ENCODE peak calls at places on chromosome 20, in four cellular contexts. S, K, B and T are unnamed samples.
A peak's percentile ranks its signal among the peaks of the same experiment; 100 is the strongest.

GRCh38 chr20:62120990-62121775 is 1.1 kb upstream of the LSM14B start:
- DNase-seq in B (peak; percentile 72), S (no peak), K (peak; percentile 80), T (peak; percentile 75)

GRCh38 chr20:46423882-46424482 is 17.6 kb upstream of the ELMO2 start:
- DNase-seq in K (no peak), B (no peak), S (no peak), T (peak; percentile 47)

GRCh38 chr20:38112249-38112942 is 52.7 kb downstream of the TGM2 start:
- DNase-seq in K (no peak), B (no peak), S (no peak), T (no peak)

GRCh38 chr20:4800676-4801449 is 79.2 kb downstream of the PRND start:
- DNase-seq in B (no peak), S (no peak), K (no peak), T (no peak)

GRCh38 chr20:47150403-47151152 is 205.9 kb downstream of the ZMYND8 start:
- DNase-seq in K (peak; percentile 81), B (peak; percentile 87), S (no peak), T (peak; percentile 81)

GRCh38 chr20:13336308-13337089 is 115.4 kb downstream of the ISM1 start:
- DNase-seq in K (no peak), B (no peak), S (no peak), T (no peak)

GRCh38 chr20:23668477-23668951 is 20.3 kb downstream of the CST4 start:
- DNase-seq in S (no peak), B (peak; percentile 77), K (peak; percentile 67), T (peak; percentile 66)

GRCh38 chr20:46036370-46036769 is 7.4 kb downstream of the SLC12A5 start:
- DNase-seq in B (no peak), K (no peak), S (no peak), T (no peak)

GRCh38 chr20:62220666-62221568 is 839 bp upstream of the HRH3 start:
- DNase-seq in B (no peak), K (no peak), S (peak; percentile 74), T (no peak)

GRCh38 chr20:36848078-36848660 is 27.8 kb upstream of the TLDC2 start:
- DNase-seq in K (peak; percentile 90), S (no peak), B (peak; percentile 82), T (peak; percentile 88)

GRCh38 chr20:59055302-59055701 is 12.7 kb upstream of the PRELID3B start:
- DNase-seq in S (no peak), B (peak; percentile 55), K (peak; percentile 46), T (peak; percentile 61)
- TF ChIP-seq CTCF in S (no peak), B (peak; percentile 54), K (peak; percentile 54), T (peak; percentile 37)

DNA sequence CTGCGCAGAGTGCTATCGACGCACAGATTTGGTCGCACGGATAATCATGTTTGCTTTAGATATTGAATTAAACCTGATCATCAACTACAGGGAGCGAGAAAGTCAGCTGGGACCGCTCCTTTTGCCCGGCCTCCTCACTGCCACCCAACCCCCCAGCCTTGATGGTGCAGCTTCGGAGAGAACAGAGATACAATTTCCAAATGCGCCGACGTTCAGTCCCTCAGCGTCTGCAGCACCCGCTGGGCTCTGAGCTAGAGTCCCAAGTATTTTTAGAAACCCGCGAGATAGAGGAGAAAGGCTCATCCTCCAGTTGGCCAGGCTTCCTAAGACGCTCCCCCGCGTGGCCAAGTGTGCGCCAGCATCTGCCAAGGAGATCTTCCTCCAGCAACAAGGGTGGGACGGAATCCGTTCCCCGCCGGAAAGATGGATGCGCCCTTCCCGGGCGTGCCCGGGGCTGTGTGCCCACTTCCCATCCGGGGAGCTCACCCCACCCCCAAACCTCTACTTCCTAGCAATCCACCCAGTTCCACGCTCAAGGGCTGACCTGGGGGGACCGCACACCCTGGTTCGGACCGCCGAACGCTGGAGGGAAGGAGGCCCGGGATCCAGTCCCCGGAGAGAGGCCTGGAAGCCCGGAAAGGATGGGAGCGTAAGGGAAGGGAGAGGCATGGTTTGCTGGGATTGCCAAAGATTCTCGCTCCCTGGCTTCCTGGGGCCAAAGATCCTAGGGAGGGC is 4.1 kb downstream of the NKX2-2 start:
- DNase-seq in S (peak; percentile 40), B (peak; percentile 34), K (peak; percentile 34), T (peak; percentile 37)
- H3K4me3 ChIP-seq in S (no peak overlapping the region), B (peak overlapping the region; percentile 8), K (peak overlapping the region; percentile 44), T (peak overlapping the region; percentile 32)

DNA sequence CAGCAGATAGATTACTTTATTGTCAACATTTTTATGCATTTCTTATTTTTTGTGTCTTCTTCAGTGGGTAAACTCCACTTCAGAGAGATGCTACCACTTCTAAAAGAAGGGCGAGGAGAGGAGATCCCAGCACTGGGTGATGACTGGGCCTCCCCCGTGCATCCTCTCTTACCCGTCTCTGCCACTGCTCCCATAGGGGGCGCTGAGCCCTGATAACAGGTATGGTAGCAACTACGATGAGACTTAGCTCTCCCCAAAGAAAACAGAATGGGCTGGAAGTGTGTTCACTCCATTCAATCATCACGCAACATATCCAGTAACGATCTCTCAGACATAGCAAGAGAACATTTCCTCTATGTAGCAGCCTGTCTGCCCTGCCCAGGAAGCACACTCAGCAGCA is 533.3 kb upstream of the CDH4 start:
- DNase-seq in B (no peak), K (no peak), S (no peak), T (no peak)
- TF ChIP-seq CTCF in B (no peak), K (no peak), S (no peak), T (no peak)

GRCh38 chr20:63642518-63643247 is 10.5 kb downstream of the STMN3 start:
- DNase-seq in B (no peak), S (no peak), K (no peak), T (no peak)
- H3K4me3 ChIP-seq in B (peak overlapping the region; percentile 53), S (peak overlapping the region; percentile 63), K (no peak overlapping the region), T (no peak overlapping the region)

GRCh38 chr20:20664795-20665194 is 47.6 kb downstream of the RALGAPA2 start:
- DNase-seq in B (peak; percentile 52), S (no peak), K (peak; percentile 27), T (peak; percentile 47)
- TF ChIP-seq CTCF in B (peak; percentile 45), S (peak; percentile 41), K (peak; percentile 23), T (peak; percentile 35)

GRCh38 chr20:31721408-31722332 is 998 bp downstream of the BCL2L1 start:
- DNase-seq in B (no peak), K (no peak), S (no peak), T (no peak)

GRCh38 chr20:31718952-31719643 is 3.6 kb downstream of the BCL2L1 start:
- DNase-seq in K (no peak), B (no peak), S (no peak), T (no peak)

GRCh38 chr20:31717478-31717946 is 5.2 kb downstream of the BCL2L1 start:
- DNase-seq in K (no peak), S (no peak), B (no peak), T (no peak)

GRCh38 chr20:31720486-31721407 is 1.9 kb downstream of the BCL2L1 start:
- DNase-seq in S (no peak), K (no peak), B (no peak), T (no peak)

GRCh38 chr20:31719644-31720485 is 2.8 kb downstream of the BCL2L1 start:
- DNase-seq in K (peak; percentile 59), S (no peak), B (peak; percentile 53), T (peak; percentile 68)
- H3K4me3 ChIP-seq in K (peak overlapping the region; percentile 72), S (peak overlapping the region; percentile 92), B (peak overlapping the region; percentile 86), T (peak overlapping the region; percentile 57)

GRCh38 chr20:35757098-35757705 is 14.6 kb upstream of the PHF20 start:
- DNase-seq in B (no peak), S (no peak), K (no peak), T (no peak)
- TF ChIP-seq CTCF in B (no peak), S (no peak), K (no peak), T (no peak)

DNA sequence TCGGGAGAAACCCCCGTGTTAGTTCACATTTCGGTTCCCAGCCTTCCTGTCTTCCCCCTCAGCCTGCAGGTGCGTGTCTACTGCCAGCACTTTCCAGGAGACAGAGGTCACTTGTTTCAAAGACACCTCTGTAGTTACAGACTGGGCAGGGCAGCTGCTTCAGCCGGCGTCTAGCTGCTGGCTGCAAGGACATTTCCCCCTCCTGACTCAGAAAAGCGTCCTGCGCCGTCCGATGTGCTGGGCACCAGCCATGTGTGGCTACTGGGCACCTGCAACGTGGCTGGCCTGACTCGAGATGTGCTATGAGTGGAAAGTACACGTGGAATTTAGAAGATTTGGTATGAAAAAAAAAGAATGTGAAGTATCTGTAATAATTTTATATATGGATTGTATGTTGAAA is 37.6 kb downstream of the RRBP1 start:
- DNase-seq in S (peak; percentile 86), B (no peak), K (no peak), T (no peak)
- H3K4me3 ChIP-seq in S (no peak overlapping the region), B (no peak overlapping the region), K (no peak overlapping the region), T (no peak overlapping the region)

GRCh38 chr20:25129908-25130307 is 48.0 kb upstream of the VSX1 start:
- DNase-seq in S (no peak), K (no peak), B (no peak), T (no peak)
- TF ChIP-seq CTCF in S (peak; percentile 18), K (no peak), B (no peak), T (no peak)

GRCh38 chr20:33164763-33165095 is 3.2 kb upstream of the BPIFA2 start:
- DNase-seq in S (no peak), B (no peak), K (no peak), T (no peak)

GRCh38 chr20:33162313-33162712 is 5.6 kb upstream of the BPIFA2 start:
- DNase-seq in K (no peak), S (no peak), B (no peak), T (no peak)

GRCh38 chr20:33160681-33161080 is 7.3 kb upstream of the BPIFA2 start:
- DNase-seq in S (no peak), K (no peak), B (no peak), T (no peak)

GRCh38 chr20:33163856-33164762 is 3.9 kb upstream of the BPIFA2 start:
- DNase-seq in B (no peak), S (no peak), K (no peak), T (no peak)

GRCh38 chr20:33162753-33163152 is 5.2 kb upstream of the BPIFA2 start:
- DNase-seq in S (no peak), K (no peak), B (no peak), T (no peak)
- H3K4me3 ChIP-seq in S (no peak overlapping the region), K (no peak overlapping the region), B (no peak overlapping the region), T (no peak overlapping the region)